ENCODE peak calls at places on chromosomes 6 and 20, in six cellular contexts. O is cardiac muscle cell, R is HCT116, F is adrenal gland, U is tibial artery, W is fibroblast of lung. G is an unnamed sample. For H3K27me3, the result is how much of the 10 kb centered on the place peaks cover.

GRCh38 chr6:162907876-162908481 is 180.2 kb downstream of the PACRG start:
- DNase-seq in O (peak), R (peak), F (no peak), U (no peak), W (peak), G (no peak)

GRCh38 chr20:11182715-11183114 is 508.9 kb upstream of the JAG1 start:
- DNase-seq in O (peak), R (no peak), F (no peak), U (no peak), W (no peak), G (no peak)

GRCh38 chr20:25761596-25761995 is 64.9 kb upstream of the ZNF337 start:
- DNase-seq in O (no peak), R (no peak), F (no peak), U (no peak), W (no peak), G (no peak)

GRCh38 chr20:57288676-57289075 is 22.2 kb upstream of the BMP7 start:
- DNase-seq in O (no peak), R (no peak), F (no peak), U (no peak), W (no peak), G (no peak)

GRCh38 chr20:19560876-19561480 is 197.1 kb upstream of the RIN2 start:
- DNase-seq in O (no peak), R (no peak), F (no peak), U (no peak), W (no peak), G (no peak)

GRCh38 chr6:43582911-43583310 is 6.9 kb downstream of the POLH start:
- DNase-seq in O (no peak), R (no peak), F (no peak), U (no peak), W (no peak), G (no peak)

GRCh38 chr6:133130863-133131262 is 110.3 kb upstream of the EYA4 start:
- DNase-seq in O (peak), R (peak), F (peak), U (no peak), W (peak), G (peak)

GRCh38 chr6:142929751-142930358 is 15.1 kb downstream of the HIVEP2 start:
- DNase-seq in O (peak), R (no peak), F (no peak), U (no peak), W (peak), G (no peak)

GRCh38 chr20:34311118-34312023 is 8.2 kb upstream of the AHCY start:
- DNase-seq in O (peak), R (no peak), F (no peak), U (no peak), W (no peak), G (no peak)

GRCh38 chr6:13522639-13523038 is 35.2 kb upstream of the GFOD1 start:
- DNase-seq in O (peak), R (no peak), F (no peak), U (no peak), W (no peak), G (no peak)

GRCh38 chr6:90997076-90997475 is 410.2 kb upstream of the MAP3K7 start:
- DNase-seq in O (no peak), R (no peak), F (no peak), U (no peak), W (peak), G (no peak)

GRCh38 chr6:56370127-56370540 is 122.8 kb upstream of the COL21A1 start:
- DNase-seq in O (peak), R (peak), F (peak), U (peak), W (peak), G (no peak)

GRCh38 chr20:56430471-56430870 is 18.4 kb downstream of the CASS4 start:
- DNase-seq in O (no peak), R (no peak), F (no peak), U (peak), W (no peak), G (no peak)

GRCh38 chr20:48267825-48268615 is 482.7 kb upstream of the SULF2 start:
- DNase-seq in O (no peak), R (no peak), F (no peak), U (no peak), W (no peak), G (no peak)
- TF ChIP-seq CTCF in O (no peak), R (no peak), F (no peak), U (no peak), W (no peak), G (no peak)

DNA sequence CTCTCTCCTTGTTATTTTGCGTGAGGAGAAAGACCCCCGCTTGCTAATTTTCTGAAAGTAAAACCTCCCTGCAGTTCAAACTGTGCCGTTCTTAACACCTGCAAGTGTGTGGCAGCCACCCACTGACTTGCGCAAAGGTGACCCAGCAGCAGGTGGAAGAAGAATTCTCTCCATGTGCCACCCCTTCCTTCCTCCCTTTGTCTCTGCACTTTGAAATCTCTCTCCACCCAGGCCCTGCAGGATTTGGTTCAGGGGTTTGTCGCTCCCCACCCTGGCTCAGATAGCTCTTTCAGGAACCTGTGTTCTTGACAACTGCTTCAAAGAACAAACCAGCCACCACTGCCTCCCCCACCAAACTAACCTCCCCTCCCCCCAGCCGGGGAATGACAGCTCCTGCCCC is 41.4 kb downstream of the ZNF831 start:
- DNase-seq in O (no peak), R (no peak), F (no peak), U (no peak), W (no peak), G (no peak)
- H3K27me3 ChIP-seq in O (under half), R (under half), F (under half), U (under half), W (under half), G (under half)

GRCh38 chr6:97187951-97188350 is 95.1 kb downstream of the MMS22L start:
- DNase-seq in O (peak), R (no peak), F (no peak), U (no peak), W (peak), G (no peak)
- H3K4me3 ChIP-seq in O (no peak), R (no peak), F (no peak), U (no peak), W (no peak), G (no peak)

DNA sequence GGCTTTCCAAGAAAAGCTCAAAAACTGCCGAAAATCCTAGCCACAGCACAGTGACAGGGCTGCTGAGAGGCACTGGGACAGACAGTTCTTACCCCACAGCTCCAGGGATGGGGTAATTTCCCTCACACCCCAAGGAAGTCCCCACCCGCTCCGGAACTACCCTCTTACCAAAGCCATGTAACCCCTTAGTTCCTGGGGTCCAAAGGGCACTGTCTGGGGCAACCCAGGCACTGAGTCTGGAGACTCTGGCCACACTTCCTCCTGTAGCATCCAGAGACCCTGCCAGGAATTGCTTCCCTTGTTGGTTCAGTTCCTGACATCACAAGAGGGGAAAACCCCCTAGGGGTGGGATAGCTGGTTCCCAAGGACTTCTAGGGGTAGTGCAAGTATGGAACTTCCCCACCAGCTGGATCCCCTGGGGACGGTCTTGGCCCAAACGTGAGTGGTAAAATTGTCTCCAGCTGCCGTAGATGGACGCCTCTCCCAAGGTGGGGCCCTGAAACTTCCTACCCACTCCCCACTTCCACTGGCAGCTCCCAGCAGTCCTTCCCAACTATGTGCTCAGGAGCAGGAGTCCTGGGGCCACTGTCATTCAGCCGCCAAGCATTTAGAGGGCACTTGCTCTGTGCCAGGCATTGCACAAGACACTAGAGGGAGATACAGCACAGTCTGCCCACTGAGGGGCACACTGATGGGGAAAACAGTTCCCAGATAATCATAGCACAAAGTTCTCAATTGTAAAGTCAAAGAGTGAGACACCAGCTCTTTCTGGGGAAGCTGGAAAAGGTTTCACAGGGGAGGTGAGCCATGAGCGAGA is 17.3 kb upstream of the HCK start:
- DNase-seq in O (no peak), R (no peak), F (peak), U (no peak), W (no peak), G (no peak)
- TF ChIP-seq CTCF in O (peak), R (peak), F (no peak), U (no peak), W (no peak), G (no peak)

GRCh38 chr20:61313396-61313795 is 61.3 kb downstream of the CDH4 start:
- DNase-seq in O (no peak), R (no peak), F (no peak), U (no peak), W (no peak), G (no peak)

GRCh38 chr20:61316351-61316750 is 64.3 kb downstream of the CDH4 start:
- DNase-seq in O (no peak), R (no peak), F (no peak), U (no peak), W (no peak), G (no peak)

GRCh38 chr20:61314326-61315010 is 62.4 kb downstream of the CDH4 start:
- DNase-seq in O (no peak), R (no peak), F (no peak), U (no peak), W (no peak), G (no peak)

GRCh38 chr20:61312909-61313308 is 60.8 kb downstream of the CDH4 start:
- DNase-seq in O (no peak), R (no peak), F (no peak), U (no peak), W (no peak), G (no peak)

DNA sequence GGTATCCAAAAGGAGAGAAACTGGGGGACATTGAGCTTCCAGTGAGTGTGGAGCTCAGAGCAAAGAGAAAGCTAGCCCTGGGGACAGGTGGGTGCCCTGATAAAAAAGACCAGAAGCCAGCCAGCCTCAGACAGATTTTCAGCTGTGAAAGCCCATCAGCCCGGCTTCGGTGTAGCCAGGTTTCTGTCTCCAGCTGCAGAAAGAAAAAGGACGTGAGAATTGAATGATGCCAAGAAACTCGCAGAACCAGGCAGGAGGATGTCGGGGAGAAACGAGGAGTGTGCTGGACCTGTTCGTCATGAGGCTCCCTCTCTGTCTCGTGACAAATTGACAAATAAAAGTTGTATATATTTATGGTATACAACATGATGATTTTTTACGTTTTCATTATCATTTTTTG is 63.3 kb downstream of the CDH4 start:
- DNase-seq in O (no peak), R (no peak), F (no peak), U (no peak), W (no peak), G (no peak)
- H3K27me3 ChIP-seq in O (under half), R (under half), F (under half), U (under half), W (under half), G (under half)

GRCh38 chr6:130467595-130467994 is 101.8 kb downstream of the TMEM200A start:
- DNase-seq in O (no peak), R (no peak), F (no peak), U (no peak), W (no peak), G (no peak)
- H3K4me3 ChIP-seq in O (no peak), R (no peak), F (no peak), U (no peak), W (no peak), G (no peak)

GRCh38 chr20:1360094-1360493 is 31.2 kb upstream of the SDCBP2 start:
- DNase-seq in O (no peak), R (no peak), F (no peak), U (no peak), W (no peak), G (no peak)
- TF ChIP-seq CTCF in O (no peak), R (peak), F (no peak), U (no peak), W (peak), G (no peak)

GRCh38 chr6:144066745-144067484 is 28.5 kb downstream of the SF3B5 start:
- DNase-seq in O (no peak), R (no peak), F (no peak), U (no peak), W (no peak), G (no peak)
- H3K27me3 ChIP-seq in O (half or more), R (under half), F (under half), U (under half), W (half or more), G (under half)

DNA sequence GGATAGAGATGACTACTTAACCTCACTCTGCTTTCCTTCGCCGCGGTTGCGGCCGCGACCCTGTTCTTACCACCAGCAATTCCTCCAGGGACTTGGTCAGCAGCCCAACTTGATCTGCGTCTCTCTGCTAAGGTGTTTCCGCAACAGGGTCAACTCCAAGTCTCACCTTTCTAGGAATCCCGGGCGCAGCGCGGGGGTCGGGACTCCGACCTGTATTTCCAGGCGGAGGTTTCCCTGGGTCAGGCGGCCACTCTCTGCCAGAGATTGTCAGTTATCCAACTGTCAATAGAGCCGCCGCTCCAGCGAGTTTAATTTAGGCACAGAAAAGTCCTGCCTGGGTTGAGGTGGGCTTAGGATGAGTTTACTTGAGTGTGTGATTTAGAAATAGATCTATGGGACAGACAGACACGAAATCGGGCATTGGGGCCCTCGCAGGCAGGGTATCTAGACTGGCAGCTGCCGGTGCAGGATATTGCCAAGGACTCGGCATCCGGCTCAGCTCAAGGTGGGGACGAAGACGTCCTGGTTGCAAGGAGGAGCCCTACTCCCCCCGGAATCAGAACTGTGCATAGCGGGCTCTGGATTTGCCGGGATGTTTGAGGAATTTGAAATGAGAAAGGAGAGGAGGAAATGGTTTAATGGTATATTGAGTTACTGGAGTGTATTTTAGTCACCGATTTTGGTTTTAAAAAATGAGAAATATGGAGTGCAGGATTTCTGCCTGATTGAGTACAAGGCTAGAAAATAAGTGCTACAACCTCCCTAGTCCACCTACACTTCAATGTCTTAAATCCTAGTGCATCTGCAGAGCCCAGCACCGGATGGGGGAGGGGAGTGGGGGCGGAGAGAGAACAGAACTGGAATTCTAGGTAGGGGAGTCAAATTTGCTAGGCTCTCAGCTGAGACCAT is 23.7 kb downstream of the POM121L2 start:
- DNase-seq in O (no peak), R (no peak), F (no peak), U (no peak), W (no peak), G (no peak)
- H3K4me3 ChIP-seq in O (peak), R (no peak), F (no peak), U (no peak), W (no peak), G (peak)